ENCODE peak calls at places on chromosome 16, in ten cellular contexts. One of them, this sample, is unnamed.

GRCh38 chr16:73371584-73372319 is 323.8 kb upstream of the ZFHX3 start:
- DNase-seq in frontal cortex: no peak
- DNase-seq in nucleus accumbens: no peak
- DNase-seq in GM03348: no peak
- DNase-seq in activated naive CD4-positive, alpha-beta T cell treated with anti-CD3 and anti-CD28 coated beads, Interleukin-2, amount 50 U/mL, for 16 hours: no peak
- DNase-seq in glutamatergic neuron: no peak
- DNase-seq in fibroblast of pulmonary artery: no peak
- DNase-seq in GM23248: no peak
- DNase-seq in NCI-H1930: no peak
- DNase-seq in NCI-H526 treated with DMSO at 0.1 percent for 48 hours: no peak
- DNase-seq in this sample: no peak

GRCh38 chr16:30380801-30381208 is 1.6 kb downstream of the SEPTIN1 start:
- DNase-seq in frontal cortex: no peak
- DNase-seq in nucleus accumbens: no peak
- DNase-seq in GM03348: no peak
- DNase-seq in activated naive CD4-positive, alpha-beta T cell treated with anti-CD3 and anti-CD28 coated beads, Interleukin-2, amount 50 U/mL, for 16 hours: no peak
- DNase-seq in glutamatergic neuron: no peak
- DNase-seq in fibroblast of pulmonary artery: no peak
- DNase-seq in GM23248: no peak
- DNase-seq in NCI-H1930: no peak
- DNase-seq in NCI-H526 treated with DMSO at 0.1 percent for 48 hours: no peak
- DNase-seq in this sample: no peak

GRCh38 chr16:74275031-74275636 is 21.5 kb upstream of the PSMD7 start:
- DNase-seq in frontal cortex: no peak
- DNase-seq in nucleus accumbens: no peak
- DNase-seq in GM03348: peak
- DNase-seq in activated naive CD4-positive, alpha-beta T cell treated with anti-CD3 and anti-CD28 coated beads, Interleukin-2, amount 50 U/mL, for 16 hours: no peak
- DNase-seq in glutamatergic neuron: no peak
- DNase-seq in fibroblast of pulmonary artery: peak
- DNase-seq in GM23248: peak
- DNase-seq in NCI-H1930: peak
- DNase-seq in NCI-H526 treated with DMSO at 0.1 percent for 48 hours: no peak
- DNase-seq in this sample: no peak

GRCh38 chr16:72787519-72788268 is 260.2 kb downstream of the ZFHX3 start:
- DNase-seq in frontal cortex: peak
- DNase-seq in nucleus accumbens: peak
- DNase-seq in GM03348: peak
- DNase-seq in activated naive CD4-positive, alpha-beta T cell treated with anti-CD3 and anti-CD28 coated beads, Interleukin-2, amount 50 U/mL, for 16 hours: peak
- DNase-seq in glutamatergic neuron: peak
- DNase-seq in fibroblast of pulmonary artery: peak
- DNase-seq in GM23248: peak
- DNase-seq in NCI-H1930: no peak
- DNase-seq in NCI-H526 treated with DMSO at 0.1 percent for 48 hours: no peak
- DNase-seq in this sample: peak

GRCh38 chr16:1713933-1714332 is 7.9 kb downstream of the MAPK8IP3 start:
- DNase-seq in frontal cortex: no peak
- DNase-seq in nucleus accumbens: peak
- DNase-seq in GM03348: no peak
- DNase-seq in activated naive CD4-positive, alpha-beta T cell treated with anti-CD3 and anti-CD28 coated beads, Interleukin-2, amount 50 U/mL, for 16 hours: no peak
- DNase-seq in glutamatergic neuron: no peak
- DNase-seq in fibroblast of pulmonary artery: no peak
- DNase-seq in GM23248: no peak
- DNase-seq in NCI-H1930: no peak
- DNase-seq in NCI-H526 treated with DMSO at 0.1 percent for 48 hours: peak
- DNase-seq in this sample: no peak

GRCh38 chr16:24980077-24980793 is 34.9 kb downstream of the ARHGAP17 start:
- DNase-seq in frontal cortex: no peak
- DNase-seq in nucleus accumbens: no peak
- DNase-seq in GM03348: no peak
- DNase-seq in activated naive CD4-positive, alpha-beta T cell treated with anti-CD3 and anti-CD28 coated beads, Interleukin-2, amount 50 U/mL, for 16 hours: no peak
- DNase-seq in glutamatergic neuron: no peak
- DNase-seq in fibroblast of pulmonary artery: no peak
- DNase-seq in GM23248: peak
- DNase-seq in NCI-H1930: no peak
- DNase-seq in NCI-H526 treated with DMSO at 0.1 percent for 48 hours: no peak
- DNase-seq in this sample: peak

GRCh38 chr16:17827313-17827712 is 356.6 kb upstream of the XYLT1 start:
- DNase-seq in frontal cortex: no peak
- DNase-seq in nucleus accumbens: no peak
- DNase-seq in GM03348: peak
- DNase-seq in activated naive CD4-positive, alpha-beta T cell treated with anti-CD3 and anti-CD28 coated beads, Interleukin-2, amount 50 U/mL, for 16 hours: no peak
- DNase-seq in glutamatergic neuron: no peak
- DNase-seq in fibroblast of pulmonary artery: peak
- DNase-seq in GM23248: peak
- DNase-seq in NCI-H1930: no peak
- DNase-seq in NCI-H526 treated with DMSO at 0.1 percent for 48 hours: no peak
- DNase-seq in this sample: no peak

GRCh38 chr16:1289480-1289872 is 20.0 kb upstream of the UBE2I start:
- DNase-seq in frontal cortex: no peak
- DNase-seq in nucleus accumbens: no peak
- DNase-seq in GM03348: no peak
- DNase-seq in activated naive CD4-positive, alpha-beta T cell treated with anti-CD3 and anti-CD28 coated beads, Interleukin-2, amount 50 U/mL, for 16 hours: no peak
- DNase-seq in glutamatergic neuron: no peak
- DNase-seq in fibroblast of pulmonary artery: no peak
- DNase-seq in GM23248: no peak
- DNase-seq in NCI-H1930: no peak
- DNase-seq in NCI-H526 treated with DMSO at 0.1 percent for 48 hours: no peak
- DNase-seq in this sample: no peak

GRCh38 chr16:84687715-84688114 is 12.1 kb upstream of the USP10 start:
- DNase-seq in frontal cortex: no peak
- DNase-seq in nucleus accumbens: no peak
- DNase-seq in GM03348: peak
- DNase-seq in activated naive CD4-positive, alpha-beta T cell treated with anti-CD3 and anti-CD28 coated beads, Interleukin-2, amount 50 U/mL, for 16 hours: no peak
- DNase-seq in glutamatergic neuron: no peak
- DNase-seq in fibroblast of pulmonary artery: peak
- DNase-seq in GM23248: peak
- DNase-seq in NCI-H1930: no peak
- DNase-seq in NCI-H526 treated with DMSO at 0.1 percent for 48 hours: no peak
- DNase-seq in this sample: peak

GRCh38 chr16:84699147-84699711 is 571 bp upstream of the USP10 start:
- DNase-seq in frontal cortex: peak
- DNase-seq in nucleus accumbens: no peak
- DNase-seq in GM03348: no peak
- DNase-seq in activated naive CD4-positive, alpha-beta T cell treated with anti-CD3 and anti-CD28 coated beads, Interleukin-2, amount 50 U/mL, for 16 hours: no peak
- DNase-seq in glutamatergic neuron: no peak
- DNase-seq in fibroblast of pulmonary artery: no peak
- DNase-seq in GM23248: peak
- DNase-seq in NCI-H1930: no peak
- DNase-seq in NCI-H526 treated with DMSO at 0.1 percent for 48 hours: no peak
- DNase-seq in this sample: peak

GRCh38 chr16:87359121-87359520 is 24.5 kb downstream of the FBXO31 start:
- DNase-seq in frontal cortex: no peak
- DNase-seq in nucleus accumbens: no peak
- DNase-seq in GM03348: no peak
- DNase-seq in activated naive CD4-positive, alpha-beta T cell treated with anti-CD3 and anti-CD28 coated beads, Interleukin-2, amount 50 U/mL, for 16 hours: no peak
- DNase-seq in glutamatergic neuron: no peak
- DNase-seq in fibroblast of pulmonary artery: no peak
- DNase-seq in GM23248: no peak
- DNase-seq in NCI-H1930: no peak
- DNase-seq in NCI-H526 treated with DMSO at 0.1 percent for 48 hours: no peak
- DNase-seq in this sample: no peak

GRCh38 chr16:23385441-23385840 is 67.5 kb downstream of the COG7 start:
- DNase-seq in frontal cortex: no peak
- DNase-seq in nucleus accumbens: no peak
- DNase-seq in GM03348: no peak
- DNase-seq in activated naive CD4-positive, alpha-beta T cell treated with anti-CD3 and anti-CD28 coated beads, Interleukin-2, amount 50 U/mL, for 16 hours: no peak
- DNase-seq in glutamatergic neuron: no peak
- DNase-seq in fibroblast of pulmonary artery: no peak
- DNase-seq in GM23248: no peak
- DNase-seq in NCI-H1930: no peak
- DNase-seq in NCI-H526 treated with DMSO at 0.1 percent for 48 hours: no peak
- DNase-seq in this sample: no peak

GRCh38 chr16:86632206-86632605 is 53.9 kb downstream of the FOXL1 start:
- DNase-seq in frontal cortex: no peak
- DNase-seq in nucleus accumbens: no peak
- DNase-seq in GM03348: no peak
- DNase-seq in activated naive CD4-positive, alpha-beta T cell treated with anti-CD3 and anti-CD28 coated beads, Interleukin-2, amount 50 U/mL, for 16 hours: no peak
- DNase-seq in glutamatergic neuron: no peak
- DNase-seq in fibroblast of pulmonary artery: no peak
- DNase-seq in GM23248: no peak
- DNase-seq in NCI-H1930: no peak
- DNase-seq in NCI-H526 treated with DMSO at 0.1 percent for 48 hours: no peak
- DNase-seq in this sample: no peak

GRCh38 chr16:19196871-19197270 is 28.8 kb downstream of the SYT17 start:
- DNase-seq in frontal cortex: no peak
- DNase-seq in nucleus accumbens: no peak
- DNase-seq in GM03348: no peak
- DNase-seq in activated naive CD4-positive, alpha-beta T cell treated with anti-CD3 and anti-CD28 coated beads, Interleukin-2, amount 50 U/mL, for 16 hours: no peak
- DNase-seq in glutamatergic neuron: no peak
- DNase-seq in fibroblast of pulmonary artery: no peak
- DNase-seq in GM23248: no peak
- DNase-seq in NCI-H1930: no peak
- DNase-seq in NCI-H526 treated with DMSO at 0.1 percent for 48 hours: no peak
- DNase-seq in this sample: no peak

GRCh38 chr16:29148867-29149272 is 164.0 kb downstream of the LAT start:
- DNase-seq in frontal cortex: no peak
- DNase-seq in nucleus accumbens: no peak
- DNase-seq in GM03348: no peak
- DNase-seq in activated naive CD4-positive, alpha-beta T cell treated with anti-CD3 and anti-CD28 coated beads, Interleukin-2, amount 50 U/mL, for 16 hours: peak
- DNase-seq in glutamatergic neuron: no peak
- DNase-seq in fibroblast of pulmonary artery: no peak
- DNase-seq in GM23248: no peak
- DNase-seq in NCI-H1930: no peak
- DNase-seq in NCI-H526 treated with DMSO at 0.1 percent for 48 hours: no peak
- DNase-seq in this sample: no peak

GRCh38 chr16:20181386-20181785 is 107.7 kb upstream of the GPR139 start:
- DNase-seq in frontal cortex: peak
- DNase-seq in nucleus accumbens: no peak
- DNase-seq in GM03348: no peak
- DNase-seq in activated naive CD4-positive, alpha-beta T cell treated with anti-CD3 and anti-CD28 coated beads, Interleukin-2, amount 50 U/mL, for 16 hours: no peak
- DNase-seq in glutamatergic neuron: no peak
- DNase-seq in fibroblast of pulmonary artery: no peak
- DNase-seq in GM23248: no peak
- DNase-seq in NCI-H1930: no peak
- DNase-seq in NCI-H526 treated with DMSO at 0.1 percent for 48 hours: no peak
- DNase-seq in this sample: no peak

GRCh38 chr16:54194008-54194731 is 92.4 kb downstream of the IRX3 start:
- DNase-seq in frontal cortex: peak
- DNase-seq in nucleus accumbens: peak
- DNase-seq in GM03348: peak
- DNase-seq in activated naive CD4-positive, alpha-beta T cell treated with anti-CD3 and anti-CD28 coated beads, Interleukin-2, amount 50 U/mL, for 16 hours: no peak
- DNase-seq in glutamatergic neuron: no peak
- DNase-seq in fibroblast of pulmonary artery: peak
- DNase-seq in GM23248: peak
- DNase-seq in NCI-H1930: no peak
- DNase-seq in NCI-H526 treated with DMSO at 0.1 percent for 48 hours: peak
- DNase-seq in this sample: no peak

GRCh38 chr16:74736531-74737157 is 36.0 kb upstream of the MLKL start:
- DNase-seq in frontal cortex: no peak
- DNase-seq in nucleus accumbens: no peak
- DNase-seq in GM03348: no peak
- DNase-seq in activated naive CD4-positive, alpha-beta T cell treated with anti-CD3 and anti-CD28 coated beads, Interleukin-2, amount 50 U/mL, for 16 hours: no peak
- DNase-seq in glutamatergic neuron: no peak
- DNase-seq in fibroblast of pulmonary artery: no peak
- DNase-seq in GM23248: no peak
- DNase-seq in NCI-H1930: no peak
- DNase-seq in NCI-H526 treated with DMSO at 0.1 percent for 48 hours: no peak
- DNase-seq in this sample: no peak

GRCh38 chr16:21684199-21684598 is 20.4 kb downstream of the OTOA start:
- DNase-seq in frontal cortex: no peak
- DNase-seq in nucleus accumbens: no peak
- DNase-seq in GM03348: no peak
- DNase-seq in activated naive CD4-positive, alpha-beta T cell treated with anti-CD3 and anti-CD28 coated beads, Interleukin-2, amount 50 U/mL, for 16 hours: peak
- DNase-seq in glutamatergic neuron: no peak
- DNase-seq in fibroblast of pulmonary artery: peak
- DNase-seq in GM23248: peak
- DNase-seq in NCI-H1930: peak
- DNase-seq in NCI-H526 treated with DMSO at 0.1 percent for 48 hours: no peak
- DNase-seq in this sample: no peak

GRCh38 chr16:81901483-81901882 is 109.8 kb downstream of the SDR42E1 start:
- DNase-seq in frontal cortex: no peak
- DNase-seq in nucleus accumbens: no peak
- DNase-seq in GM03348: no peak
- DNase-seq in activated naive CD4-positive, alpha-beta T cell treated with anti-CD3 and anti-CD28 coated beads, Interleukin-2, amount 50 U/mL, for 16 hours: no peak
- DNase-seq in glutamatergic neuron: no peak
- DNase-seq in fibroblast of pulmonary artery: peak
- DNase-seq in GM23248: peak
- DNase-seq in NCI-H1930: no peak
- DNase-seq in NCI-H526 treated with DMSO at 0.1 percent for 48 hours: no peak
- DNase-seq in this sample: no peak

GRCh38 chr16:8887952-8888560 is 5.9 kb downstream of the LITAFD start:
- DNase-seq in frontal cortex: peak
- DNase-seq in nucleus accumbens: peak
- DNase-seq in GM03348: peak
- DNase-seq in activated naive CD4-positive, alpha-beta T cell treated with anti-CD3 and anti-CD28 coated beads, Interleukin-2, amount 50 U/mL, for 16 hours: no peak
- DNase-seq in glutamatergic neuron: no peak
- DNase-seq in fibroblast of pulmonary artery: peak
- DNase-seq in GM23248: peak
- DNase-seq in NCI-H1930: no peak
- DNase-seq in NCI-H526 treated with DMSO at 0.1 percent for 48 hours: no peak
- DNase-seq in this sample: no peak

GRCh38 chr16:62661435-62661834 is 625.2 kb upstream of the CDH8 start:
- DNase-seq in frontal cortex: no peak
- DNase-seq in nucleus accumbens: no peak
- DNase-seq in GM03348: no peak
- DNase-seq in activated naive CD4-positive, alpha-beta T cell treated with anti-CD3 and anti-CD28 coated beads, Interleukin-2, amount 50 U/mL, for 16 hours: no peak
- DNase-seq in glutamatergic neuron: no peak
- DNase-seq in fibroblast of pulmonary artery: no peak
- DNase-seq in GM23248: no peak
- DNase-seq in NCI-H1930: no peak
- DNase-seq in NCI-H526 treated with DMSO at 0.1 percent for 48 hours: no peak
- DNase-seq in this sample: no peak

GRCh38 chr16:80894091-80894490 is 89.7 kb upstream of the CDYL2 start:
- DNase-seq in frontal cortex: no peak
- DNase-seq in nucleus accumbens: no peak
- DNase-seq in GM03348: no peak
- DNase-seq in activated naive CD4-positive, alpha-beta T cell treated with anti-CD3 and anti-CD28 coated beads, Interleukin-2, amount 50 U/mL, for 16 hours: no peak
- DNase-seq in glutamatergic neuron: no peak
- DNase-seq in fibroblast of pulmonary artery: peak
- DNase-seq in GM23248: no peak
- DNase-seq in NCI-H1930: no peak
- DNase-seq in NCI-H526 treated with DMSO at 0.1 percent for 48 hours: no peak
- DNase-seq in this sample: no peak